ENCODE peak calls at places on chromosomes 3 and 15, in six cellular contexts. H, M, A, J, T and O are unnamed samples.

GRCh38 chr15:90988249-90988648 is 6.1 kb downstream of the PRC1 start:
- DNase-seq in H (no peak), M (no peak), A (no peak), J (no peak), T (no peak), O (no peak)

GRCh38 chr15:70111203-70112017 is 13.7 kb upstream of the TLE3 start:
- DNase-seq in H (no peak), M (peak), A (no peak), J (peak), T (peak), O (no peak)

GRCh38 chr15:42650208-42651066 is 75.0 kb downstream of the STARD9 start:
- DNase-seq in H (no peak), M (peak), A (no peak), J (no peak), T (peak), O (peak)

GRCh38 chr3:17442332-17443049 is 299.9 kb downstream of the TBC1D5 start:
- DNase-seq in H (no peak), M (no peak), A (no peak), J (no peak), T (no peak), O (no peak)

GRCh38 chr15:39079296-39079834 is 501.5 kb upstream of the THBS1 start:
- DNase-seq in H (peak), M (no peak), A (no peak), J (no peak), T (peak), O (peak)

GRCh38 chr15:72382146-72382545 is 6.3 kb upstream of the HEXA start:
- DNase-seq in H (no peak), M (no peak), A (no peak), J (no peak), T (no peak), O (no peak)

GRCh38 chr3:20056727-20057611 is 16.7 kb downstream of the KAT2B start:
- DNase-seq in H (peak), M (no peak), A (no peak), J (no peak), T (peak), O (no peak)

GRCh38 chr15:59191855-59192237 is 14.8 kb upstream of the LDHAL6B start:
- DNase-seq in H (peak), M (no peak), A (no peak), J (no peak), T (peak), O (peak)

GRCh38 chr15:73716417-73716816 is 32.2 kb downstream of the CD276 start:
- DNase-seq in H (no peak), M (no peak), A (no peak), J (no peak), T (no peak), O (no peak)

GRCh38 chr3:4062621-4063020 is 240.5 kb upstream of the SETMAR start:
- DNase-seq in H (no peak), M (no peak), A (no peak), J (no peak), T (no peak), O (no peak)

GRCh38 chr15:97037080-97037479 is 706.6 kb downstream of the NR2F2 start:
- DNase-seq in H (no peak), M (no peak), A (no peak), J (no peak), T (no peak), O (no peak)

GRCh38 chr3:130529816-130530215 is 12.8 kb downstream of the COL6A6 start:
- DNase-seq in H (no peak), M (no peak), A (no peak), J (no peak), T (no peak), O (no peak)

GRCh38 chr3:6799264-6799915 is 61.5 kb upstream of the GRM7 start:
- DNase-seq in H (no peak), M (peak), A (no peak), J (no peak), T (peak), O (no peak)

GRCh38 chr15:85667491-85668424 is 127.0 kb downstream of the KLHL25 start:
- DNase-seq in H (no peak), M (no peak), A (no peak), J (no peak), T (peak), O (peak)

GRCh38 chr3:122356402-122356801 is 26.6 kb downstream of the MIX23 start:
- DNase-seq in H (no peak), M (no peak), A (no peak), J (no peak), T (peak), O (no peak)

GRCh38 chr3:25455316-25456232 is 27.5 kb downstream of the RARB start:
- DNase-seq in H (no peak), M (no peak), A (no peak), J (peak), T (peak), O (no peak)

GRCh38 chr3:51777985-51778384 is 1.1 kb downstream of the IQCF6 start:
- DNase-seq in H (no peak), M (no peak), A (no peak), J (peak), T (no peak), O (no peak)

GRCh38 chr3:161890147-161890625 is 393.6 kb downstream of the OTOL1 start:
- DNase-seq in H (peak), M (no peak), A (no peak), J (no peak), T (peak), O (peak)

GRCh38 chr3:14536837-14537589 is 3.1 kb downstream of the GRIP2 start:
- DNase-seq in H (no peak), M (no peak), A (no peak), J (peak), T (no peak), O (no peak)
- H3K4me3 ChIP-seq in H (no peak), M (no peak), A (no peak), J (peak), T (no peak), O (no peak)

GRCh38 chr3:104677932-104678331 is 688.8 kb upstream of the ALCAM start:
- DNase-seq in H (no peak), M (no peak), A (no peak), J (no peak), T (no peak), O (no peak)
- H3K4me3 ChIP-seq in H (no peak), M (no peak), A (no peak), J (no peak), T (no peak), O (no peak)

DNA sequence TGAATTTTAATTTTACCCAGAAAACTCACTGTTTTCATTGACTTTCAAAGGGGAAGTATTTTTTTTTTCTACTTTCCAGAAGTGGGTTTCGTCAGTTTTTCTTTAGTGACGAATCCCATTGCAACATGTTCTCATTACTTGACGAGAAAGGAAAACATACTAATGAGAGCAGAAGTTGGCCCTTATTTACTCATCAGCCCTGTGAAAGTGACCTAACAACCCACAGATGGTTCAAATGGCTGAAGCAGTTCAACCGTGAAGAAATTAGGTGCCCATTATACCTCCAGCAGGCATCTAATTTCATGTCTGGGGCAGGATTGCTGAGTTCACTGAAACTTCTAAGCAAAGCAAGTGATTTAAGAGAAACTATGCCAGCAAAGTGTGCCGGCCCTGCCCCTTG is 9.0 kb downstream of the AQP9 start:
- DNase-seq in H (no peak), M (no peak), A (no peak), J (no peak), T (peak), O (peak)
- H3K4me3 ChIP-seq in H (no peak), M (no peak), A (no peak), J (no peak), T (no peak), O (no peak)

DNA sequence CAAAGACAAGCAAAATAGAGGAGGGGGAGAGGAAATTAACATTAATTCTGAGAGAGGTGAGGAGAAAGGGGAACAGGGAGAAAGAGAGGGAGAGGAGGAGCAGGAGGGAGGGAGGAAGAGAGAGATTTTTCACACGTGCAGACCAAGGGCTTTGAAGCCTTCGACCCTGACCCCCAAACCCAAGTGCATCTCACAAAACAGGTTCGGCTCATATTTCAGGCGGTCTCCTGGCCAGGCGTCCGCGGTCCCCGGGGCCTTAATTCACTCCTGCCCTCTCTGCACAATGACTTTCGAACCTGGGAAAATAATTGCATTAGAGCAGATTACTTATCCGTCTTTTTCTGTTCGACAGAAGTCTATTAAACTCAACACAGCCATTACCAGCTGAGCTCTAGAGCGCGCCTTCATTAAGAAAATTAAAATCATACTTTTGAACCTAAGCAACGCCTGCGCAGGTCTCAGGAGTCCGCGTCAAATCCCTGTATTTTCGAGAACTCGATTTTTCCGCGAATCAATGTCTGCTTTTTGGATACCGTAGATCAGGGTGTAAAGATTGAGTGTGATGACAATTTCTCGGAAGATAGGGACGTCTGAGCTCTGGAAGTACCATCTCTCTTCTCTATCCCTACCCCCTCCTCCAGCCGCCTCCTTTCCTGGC is 220.7 kb downstream of the MEIS2 start:
- DNase-seq in H (no peak), M (no peak), A (no peak), J (no peak), T (no peak), O (no peak)
- H3K4me3 ChIP-seq in H (no peak), M (no peak), A (no peak), J (peak), T (no peak), O (no peak)

GRCh38 chr3:125310623-125311076 is 64.5 kb downstream of the ZNF148 start:
- DNase-seq in H (no peak), M (no peak), A (no peak), J (no peak), T (no peak), O (no peak)
- H3K4me3 ChIP-seq in H (no peak), M (no peak), A (no peak), J (peak), T (no peak), O (no peak)

DNA sequence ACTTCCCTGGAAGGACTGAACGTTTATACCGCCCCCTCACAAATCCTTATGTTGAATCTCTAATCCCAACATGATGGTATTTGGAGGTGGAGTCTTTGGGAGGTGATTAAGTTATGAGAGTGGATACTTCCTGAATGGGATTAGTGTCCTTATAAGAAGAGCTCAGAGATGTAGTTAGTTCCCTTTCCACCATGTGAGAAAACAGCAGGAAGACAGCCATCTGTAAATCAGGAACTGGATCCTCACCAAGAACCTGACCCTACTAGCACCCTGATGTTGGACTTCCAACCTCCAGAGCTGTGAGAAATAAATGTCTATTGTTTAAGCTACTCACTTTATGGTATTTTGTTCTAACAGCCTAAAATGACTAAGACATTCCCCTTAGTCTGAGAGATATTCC is 33.3 kb upstream of the SACM1L start:
- DNase-seq in H (no peak), M (no peak), A (no peak), J (no peak), T (no peak), O (no peak)
- H3K4me3 ChIP-seq in H (no peak), M (no peak), A (no peak), J (no peak), T (no peak), O (no peak)

DNA sequence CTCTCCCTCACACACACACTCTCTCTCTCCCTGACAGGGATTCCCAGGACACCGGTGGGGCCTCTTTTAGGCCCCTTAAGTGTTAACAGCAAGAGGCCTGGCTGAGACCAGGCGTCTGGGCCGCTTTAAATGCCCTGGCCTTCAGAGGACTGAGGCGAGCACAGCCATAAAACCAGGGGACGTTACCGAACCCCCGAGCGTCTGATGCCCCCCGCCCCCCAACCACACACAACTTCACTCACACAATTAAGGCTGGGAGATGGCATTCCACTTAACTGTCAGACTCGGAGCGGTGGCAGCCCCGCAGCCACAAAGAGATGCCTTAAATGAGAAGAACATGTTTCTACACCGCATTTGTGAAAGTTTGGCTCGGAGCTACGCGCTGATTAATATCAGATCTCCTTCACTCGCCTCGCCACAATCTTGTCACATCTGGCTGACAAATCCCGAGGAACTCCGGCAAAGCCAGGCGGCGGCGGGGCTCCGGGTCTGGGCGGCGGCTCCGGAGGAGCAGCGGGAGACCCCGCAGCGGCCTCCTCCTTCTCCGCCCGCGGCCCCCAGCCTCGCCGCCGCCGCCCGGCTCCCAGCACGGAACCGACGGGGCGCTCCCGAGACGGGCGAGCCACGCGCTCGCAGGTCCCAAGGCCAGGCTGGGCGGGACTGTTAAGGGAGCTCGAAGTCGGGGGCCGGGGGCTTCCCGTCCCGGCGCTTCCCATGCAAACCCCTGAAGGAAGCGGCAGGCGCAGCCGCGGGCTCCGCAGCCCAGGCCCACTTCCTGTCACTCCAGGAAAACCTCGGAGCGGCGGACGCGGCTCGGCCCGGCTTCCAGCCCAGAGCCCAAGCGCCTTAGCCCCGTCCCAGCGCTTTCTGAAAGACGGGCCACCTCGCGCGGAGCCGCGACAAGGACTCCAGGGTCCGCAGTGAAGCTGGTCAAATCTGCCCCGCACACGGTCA is 1.3 kb downstream of the BNC1 start:
- DNase-seq in H (peak), M (no peak), A (no peak), J (peak), T (peak), O (no peak)
- H3K4me3 ChIP-seq in H (peak), M (peak), A (peak), J (peak), T (peak), O (peak)

GRCh38 chr15:40443846-40444245 is 3.1 kb downstream of the BAHD1 start:
- DNase-seq in H (no peak), M (no peak), A (no peak), J (no peak), T (no peak), O (no peak)

GRCh38 chr15:40444741-40445140 is 4.0 kb downstream of the BAHD1 start:
- DNase-seq in H (no peak), M (no peak), A (no peak), J (no peak), T (no peak), O (no peak)

GRCh38 chr15:40441012-40441735 is 421 bp downstream of the BAHD1 start:
- DNase-seq in H (peak), M (no peak), A (no peak), J (no peak), T (no peak), O (no peak)

GRCh38 chr15:40441736-40442531 is 1.2 kb downstream of the BAHD1 start:
- DNase-seq in H (peak), M (no peak), A (no peak), J (peak), T (no peak), O (no peak)

GRCh38 chr15:40443255-40443654 is 2.5 kb downstream of the BAHD1 start:
- DNase-seq in H (no peak), M (no peak), A (no peak), J (no peak), T (no peak), O (no peak)
- H3K4me3 ChIP-seq in H (no peak), M (peak), A (no peak), J (peak), T (no peak), O (no peak)

GRCh38 chr3:53845881-53846133 is 412 bp downstream of the CHDH start:
- DNase-seq in H (no peak), M (no peak), A (no peak), J (no peak), T (no peak), O (no peak)

GRCh38 chr3:53844262-53845102 is 1.7 kb downstream of the CHDH start:
- DNase-seq in H (no peak), M (no peak), A (no peak), J (no peak), T (no peak), O (no peak)

GRCh38 chr3:53845103-53845880 is 927 bp downstream of the CHDH start:
- DNase-seq in H (no peak), M (peak), A (no peak), J (peak), T (peak), O (no peak)

GRCh38 chr3:53846134-53846850 is at the start of the genes CHDH and IL17RB:
- DNase-seq in H (no peak), M (no peak), A (no peak), J (peak), T (no peak), O (no peak)

GRCh38 chr3:53846851-53847155 is 435 bp downstream of the IL17RB start:
- DNase-seq in H (no peak), M (no peak), A (no peak), J (no peak), T (no peak), O (no peak)
- H3K4me3 ChIP-seq in H (peak), M (peak), A (peak), J (peak), T (no peak), O (peak)

GRCh38 chr15:44873103-44873502 is 83.4 kb upstream of the TERB2 start:
- DNase-seq in H (no peak), M (no peak), A (no peak), J (no peak), T (no peak), O (no peak)
- H3K4me3 ChIP-seq in H (no peak), M (no peak), A (no peak), J (no peak), T (no peak), O (no peak)